ENCODE peak calls at places on chromosomes 11 and 22, in five cellular contexts. Q is AG04450; E is stimulated activated CD4-positive, alpha-beta T cell treated with anti-CD3 and anti-CD28 coated beads, Interleukin-2, amount 100 ng/mL, for 48 hours; V is NCI-H774; A is Kasumi-1. O is an unnamed sample.
A peak's percentile ranks its signal among the peaks of the same experiment; 100 is the strongest.

GRCh38 chr11:86798988-86799387 is 1.4 kb upstream of the PRSS23 start:
- DNase-seq in V (no peak), Q (peak; percentile 30), A (no peak), E (no peak), O (no peak)

GRCh38 chr22:34976886-34977285 is 89.1 kb upstream of the ISX start:
- DNase-seq in Q (no peak), V (no peak), E (no peak), A (no peak), O (no peak)

GRCh38 chr11:121931748-121932352 is 184.2 kb downstream of the BLID start:
- DNase-seq in A (no peak), V (no peak), E (no peak), Q (no peak), O (no peak)

GRCh38 chr22:17729561-17729960 is 44.7 kb downstream of the BID start:
- DNase-seq in E (no peak), A (no peak), Q (no peak), V (no peak), O (no peak)

GRCh38 chr11:9982796-9983579 is 311.0 kb downstream of the SBF2 start:
- DNase-seq in E (no peak), Q (no peak), V (no peak), A (no peak), O (no peak)

GRCh38 chr11:9784602-9785315 is 120.9 kb downstream of the SWAP70 start:
- DNase-seq in A (no peak), Q (no peak), E (no peak), V (no peak), O (no peak)

GRCh38 chr11:104965735-104966134 is 2.6 kb downstream of the CASP4 start:
- DNase-seq in Q (no peak), E (no peak), A (no peak), V (no peak), O (no peak)

GRCh38 chr11:96314326-96315050 is 28.5 kb downstream of the MAML2 start:
- DNase-seq in V (no peak), Q (no peak), E (no peak), A (peak; percentile 8), O (no peak)

GRCh38 chr22:25362215-25362882 is 142.9 kb downstream of the CRYBB2 start:
- DNase-seq in V (peak; percentile 2), A (peak; percentile 8), E (peak; percentile 77), Q (no peak), O (peak; percentile 1)

GRCh38 chr11:128624269-128625170 is 37.2 kb upstream of the ETS1 start:
- DNase-seq in E (peak; percentile 49), Q (no peak), A (peak; percentile 12), V (no peak), O (no peak)

GRCh38 chr11:60934091-60934789 is 10.0 kb downstream of the TMEM132A start:
- DNase-seq in E (no peak), V (no peak), Q (no peak), A (no peak), O (no peak)

GRCh38 chr11:57566035-57566504 is 1.4 kb downstream of the UBE2L6 start:
- DNase-seq in V (no peak), E (no peak), A (peak; percentile 61), Q (no peak), O (peak; percentile 38)

GRCh38 chr11:102592634-102593581 is 32.2 kb downstream of the MMP20 start:
- DNase-seq in E (no peak), Q (no peak), A (peak; percentile 70), V (no peak), O (no peak)

GRCh38 chr11:109350091-109350490 is 71.9 kb upstream of the C11orf87 start:
- DNase-seq in Q (no peak), E (no peak), V (no peak), A (no peak), O (no peak)

GRCh38 chr11:65492637-65493366 is 6.0 kb upstream of the MALAT1 start:
- DNase-seq in A (peak; percentile 79), E (no peak), Q (no peak), V (no peak), O (peak; percentile 92)

GRCh38 chr11:133337905-133338536 is 194.3 kb downstream of the OPCML start:
- DNase-seq in V (no peak), E (no peak), Q (no peak), A (no peak), O (no peak)

GRCh38 chr11:33734441-33735165 is 1.6 kb downstream of the CD59 start:
- DNase-seq in A (no peak), E (no peak), V (no peak), Q (no peak), O (no peak)

GRCh38 chr22:26182723-26183122 is 13.5 kb downstream of the SEZ6L start:
- DNase-seq in V (no peak), Q (no peak), E (no peak), A (no peak), O (no peak)

GRCh38 chr22:25834490-25834889 is 92.5 kb downstream of the MYO18B start:
- DNase-seq in A (no peak), Q (no peak), E (no peak), V (no peak), O (no peak)

GRCh38 chr11:406796-407650 is 7.8 kb downstream of the SIGIRR start:
- DNase-seq in A (peak; percentile 91), Q (peak; percentile 41), E (peak; percentile 76), V (peak; percentile 63), O (no peak)

GRCh38 chr11:36602143-36602542 is 4.1 kb upstream of the RAG2 start:
- DNase-seq in Q (no peak), E (no peak), A (no peak), V (no peak), O (no peak)

GRCh38 chr11:44622190-44622650 is 56.8 kb downstream of the CD82 start:
- DNase-seq in Q (no peak), V (no peak), E (no peak), A (no peak), O (no peak)

GRCh38 chr11:113114452-113115027 is 153.3 kb downstream of the NCAM1 start:
- DNase-seq in V (peak; percentile 62), Q (no peak), A (peak; percentile 2), E (no peak), O (peak; percentile 17)

GRCh38 chr11:106304274-106304673 is 226.8 kb downstream of the AASDHPPT start:
- DNase-seq in A (no peak), V (no peak), Q (peak; percentile 23), E (no peak), O (no peak)